ENCODE peak calls at places on chromosome 7, in four cellular contexts. T is stimulated activated CD4-positive, alpha-beta T cell treated with anti-CD3 and anti-CD28 coated beads, Interleukin-12 subunit alpha, Interleukin-12 subunit beta, amount 100 ng/mL, for 4 hours; I is T-helper 17 cell; O is AG09319. J is an unnamed sample.
A peak's percentile ranks its signal among the peaks of the same experiment; 100 is the strongest.

GRCh38 chr7:96833701-96834453 is 124.2 kb upstream of the SEM1 start:
- DNase-seq in T (no peak), O (no peak), I (no peak), J (no peak)

GRCh38 chr7:44145969-44146897 is 5.1 kb upstream of the MYL7 start:
- DNase-seq in I (peak; percentile 18), O (peak; percentile 20), T (peak; percentile 67), J (peak; percentile 47)

GRCh38 chr7:95794917-95795515 is 22.7 kb downstream of the DYNC1I1 start:
- DNase-seq in T (no peak), O (no peak), I (no peak), J (no peak)

GRCh38 chr7:38932509-38933168 is 23.6 kb upstream of the VPS41 start:
- DNase-seq in O (peak; percentile 10), T (peak; percentile 41), I (peak; percentile 12), J (peak; percentile 38)

GRCh38 chr7:115300228-115300870 is 378.5 kb downstream of the MDFIC start:
- DNase-seq in O (peak; percentile 67), T (no peak), I (no peak), J (no peak)

GRCh38 chr7:155066417-155066950 is 3.6 kb upstream of the HTR5A start:
- DNase-seq in O (no peak), I (no peak), T (no peak), J (no peak)

GRCh38 chr7:50270531-50271018 is 33.9 kb upstream of the IKZF1 start:
- DNase-seq in O (no peak), T (no peak), I (no peak), J (no peak)

GRCh38 chr7:56009695-56010094 is 41.5 kb downstream of the PSPH start:
- DNase-seq in O (no peak), T (no peak), I (no peak), J (no peak)

GRCh38 chr7:78130443-78131200 is 332.0 kb downstream of the PHTF2 start:
- DNase-seq in I (no peak), O (no peak), T (no peak), J (no peak)

GRCh38 chr7:18831381-18831901 is 286.0 kb downstream of the TWIST1 start:
- DNase-seq in I (no peak), T (no peak), O (no peak), J (no peak)

GRCh38 chr7:101688183-101688831 is 59.2 kb upstream of the MYL10 start:
- DNase-seq in I (peak; percentile 82), T (peak; percentile 85), O (no peak), J (peak; percentile 89)

GRCh38 chr7:116230191-116231005 is 20.1 kb downstream of the TES start:
- DNase-seq in T (no peak), I (no peak), O (no peak), J (no peak)

GRCh38 chr7:8365499-8366110 is 67.8 kb upstream of the NXPH1 start:
- DNase-seq in T (no peak), O (no peak), I (no peak), J (no peak)

GRCh38 chr7:92988051-92988450 is 129.7 kb downstream of the SAMD9 start:
- DNase-seq in O (peak; percentile 11), T (no peak), I (no peak), J (no peak)

GRCh38 chr7:125316451-125316850 is 386.8 kb upstream of the POT1 start:
- DNase-seq in O (no peak), I (no peak), T (no peak), J (peak; percentile 27)

GRCh38 chr7:44104880-44105771 is 981 bp downstream of the AEBP1 start:
- DNase-seq in O (no peak), T (no peak), I (no peak), J (no peak)

J was measured in progenitor cell of endocrine pancreas.